ENCODE peak calls at places on chromosomes 11 and 22, in five cellular contexts. One of them, this sample, is unnamed.

GRCh38 chr11:12761029-12761428 is 86.8 kb downstream of the TEAD1 start:
- DNase-seq in A549: no peak
- DNase-seq in WTC11: no peak
- DNase-seq in HepG2: no peak
- DNase-seq in K562: no peak
- DNase-seq in this sample: no peak

GRCh38 chr11:1936072-1936780 is 10.9 kb upstream of the MRPL23 start:
- DNase-seq in WTC11: peak
- DNase-seq in HepG2: no peak
- DNase-seq in A549: no peak
- DNase-seq in K562: no peak
- DNase-seq in this sample: no peak

GRCh38 chr11:95912902-95913560 is 10.9 kb downstream of the MTMR2 start:
- DNase-seq in A549: no peak
- DNase-seq in HepG2: no peak
- DNase-seq in WTC11: no peak
- DNase-seq in K562: no peak
- DNase-seq in this sample: no peak

GRCh38 chr11:15651782-15652181 is 537.1 kb downstream of the INSC start:
- DNase-seq in A549: no peak
- DNase-seq in K562: no peak
- DNase-seq in HepG2: no peak
- DNase-seq in WTC11: no peak
- DNase-seq in this sample: no peak

GRCh38 chr11:81644239-81644840 is 1089.3 kb downstream of the FAM181B start:
- DNase-seq in A549: peak
- DNase-seq in HepG2: peak
- DNase-seq in K562: peak
- DNase-seq in WTC11: peak
- DNase-seq in this sample: no peak

GRCh38 chr11:62352355-62353336 is 15.4 kb downstream of the ASRGL1 start:
- DNase-seq in WTC11: no peak
- DNase-seq in K562: no peak
- DNase-seq in HepG2: no peak
- DNase-seq in A549: no peak
- DNase-seq in this sample: peak

GRCh38 chr22:16963189-16963945 is 44.7 kb downstream of the GAB4 start:
- DNase-seq in K562: peak
- DNase-seq in WTC11: no peak
- DNase-seq in HepG2: no peak
- DNase-seq in A549: no peak
- DNase-seq in this sample: no peak

GRCh38 chr11:126995989-126996388 is 4.6 kb downstream of the KIRREL3 start:
- DNase-seq in A549: no peak
- DNase-seq in K562: no peak
- DNase-seq in HepG2: no peak
- DNase-seq in WTC11: no peak
- DNase-seq in this sample: no peak

GRCh38 chr22:23532756-23533155 is 47.3 kb downstream of the IGLL1 start:
- DNase-seq in A549: no peak
- DNase-seq in K562: no peak
- DNase-seq in WTC11: no peak
- DNase-seq in HepG2: no peak
- DNase-seq in this sample: no peak

GRCh38 chr11:117183724-117184349 is 5.3 kb downstream of the SIDT2 start:
- DNase-seq in HepG2: no peak
- DNase-seq in K562: no peak
- DNase-seq in WTC11: no peak
- DNase-seq in A549: no peak
- DNase-seq in this sample: no peak

GRCh38 chr22:31271026-31271425 is 21.3 kb downstream of the PIK3IP1 start:
- DNase-seq in HepG2: no peak
- DNase-seq in A549: no peak
- DNase-seq in WTC11: no peak
- DNase-seq in K562: no peak
- DNase-seq in this sample: no peak

GRCh38 chr11:65032216-65032615 is 5.0 kb downstream of the SNX15 start:
- DNase-seq in WTC11: no peak
- DNase-seq in A549: no peak
- DNase-seq in HepG2: no peak
- DNase-seq in K562: no peak
- DNase-seq in this sample: no peak

GRCh38 chr11:71443736-71444410 is 4.3 kb downstream of the DHCR7 start:
- DNase-seq in HepG2: no peak
- DNase-seq in WTC11: no peak
- DNase-seq in K562: no peak
- DNase-seq in A549: no peak
- DNase-seq in this sample: no peak

GRCh38 chr22:32331236-32331917 is 26.3 kb upstream of the RFPL3 start:
- DNase-seq in WTC11: no peak
- DNase-seq in A549: no peak
- DNase-seq in HepG2: no peak
- DNase-seq in K562: no peak
- DNase-seq in this sample: no peak

GRCh38 chr11:33996498-33997454 is 54.8 kb upstream of the CAPRIN1 start:
- DNase-seq in K562: peak
- DNase-seq in HepG2: peak
- DNase-seq in A549: peak
- DNase-seq in WTC11: peak
- DNase-seq in this sample: peak

GRCh38 chr11:67060111-67060522 is 3.5 kb downstream of the RHOD start:
- DNase-seq in WTC11: no peak
- DNase-seq in HepG2: no peak
- DNase-seq in A549: peak
- DNase-seq in K562: no peak
- DNase-seq in this sample: no peak

GRCh38 chr11:96037267-96037990 is 113.5 kb upstream of the MTMR2 start:
- DNase-seq in A549: no peak
- DNase-seq in WTC11: no peak
- DNase-seq in K562: no peak
- DNase-seq in HepG2: no peak
- DNase-seq in this sample: no peak

GRCh38 chr11:554428-554823 is 6.1 kb downstream of the LMNTD2 start:
- DNase-seq in A549: no peak
- DNase-seq in HepG2: no peak
- DNase-seq in K562: no peak
- DNase-seq in WTC11: no peak
- DNase-seq in this sample: no peak

GRCh38 chr22:48782817-48783511 is 1044.7 kb downstream of the BRD1 start:
- DNase-seq in A549: peak
- DNase-seq in WTC11: peak
- DNase-seq in HepG2: no peak
- DNase-seq in K562: peak
- DNase-seq in this sample: no peak

GRCh38 chr22:19001204-19001603 is 65.1 kb upstream of the PRODH start:
- DNase-seq in A549: no peak
- DNase-seq in K562: no peak
- DNase-seq in WTC11: no peak
- DNase-seq in HepG2: no peak
- DNase-seq in this sample: no peak

GRCh38 chr11:114162719-114163123 is 103.2 kb downstream of the ZBTB16 start:
- DNase-seq in HepG2: no peak
- DNase-seq in A549: peak
- DNase-seq in K562: no peak
- DNase-seq in WTC11: no peak
- DNase-seq in this sample: no peak

GRCh38 chr11:394034-394857 is at the start of gene PKP3:
- DNase-seq in K562: peak
- DNase-seq in A549: peak
- DNase-seq in WTC11: peak
- DNase-seq in HepG2: peak
- DNase-seq in this sample: no peak

GRCh38 chr11:36447947-36448346 is 62.1 kb downstream of the TRAF6 start:
- DNase-seq in K562: no peak
- DNase-seq in A549: no peak
- DNase-seq in HepG2: no peak
- DNase-seq in WTC11: no peak
- DNase-seq in this sample: no peak

GRCh38 chr11:92605667-92606066 is 363.8 kb upstream of the MTNR1B start:
- DNase-seq in WTC11: no peak
- DNase-seq in A549: no peak
- DNase-seq in K562: no peak
- DNase-seq in HepG2: no peak
- DNase-seq in this sample: no peak

GRCh38 chr22:42180349-42180842 is 49.8 kb upstream of the CYP2D6 start:
- DNase-seq in HepG2: no peak
- DNase-seq in A549: no peak
- DNase-seq in K562: peak
- DNase-seq in WTC11: no peak
- DNase-seq in this sample: no peak

GRCh38 chr11:1109101-1109917 is 34.6 kb downstream of the MUC2 start:
- DNase-seq in HepG2: no peak
- DNase-seq in WTC11: no peak
- DNase-seq in A549: no peak
- DNase-seq in K562: no peak
- DNase-seq in this sample: no peak

GRCh38 chr11:73387594-73388021 is 11.4 kb downstream of the RELT start:
- DNase-seq in K562: no peak
- DNase-seq in WTC11: no peak
- DNase-seq in A549: no peak
- DNase-seq in HepG2: no peak
- DNase-seq in this sample: no peak

GRCh38 chr22:38454361-38455062 is 487 bp downstream of the KCNJ4 start:
- DNase-seq in K562: no peak
- DNase-seq in HepG2: no peak
- DNase-seq in WTC11: no peak
- DNase-seq in A549: no peak
- DNase-seq in this sample: no peak

DNA sequence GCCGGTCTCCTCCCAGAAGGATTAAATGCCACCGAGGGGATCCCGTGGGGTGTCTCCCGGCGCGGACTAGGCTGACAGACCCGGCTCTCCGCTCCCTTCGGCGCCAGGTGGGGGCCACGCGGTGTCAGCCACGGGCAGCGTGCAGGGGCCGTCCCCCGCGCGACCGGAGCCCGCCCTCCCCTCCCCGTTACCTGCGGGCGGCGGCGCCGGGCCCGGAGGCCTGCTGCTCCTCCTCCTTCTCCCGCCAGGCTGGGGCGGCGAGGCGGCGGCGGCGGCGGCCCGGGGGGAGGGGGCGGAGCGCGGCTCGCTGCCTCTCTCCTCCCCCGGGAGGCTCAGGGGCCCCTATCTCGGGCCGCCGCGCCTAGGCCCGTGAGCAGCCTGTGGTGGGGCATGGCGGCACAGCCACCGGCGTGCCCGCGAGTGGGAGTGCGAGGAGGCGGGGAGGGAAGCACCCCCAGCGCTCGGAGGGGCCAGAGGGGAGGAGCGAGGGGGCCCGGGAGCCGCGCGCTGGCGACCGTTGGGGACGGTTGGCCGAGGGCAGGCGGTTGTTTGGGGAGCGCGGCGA is 451 bp downstream of the ZBTB44 start:
- DNase-seq in HepG2: peak
- DNase-seq in WTC11: peak
- DNase-seq in A549: peak
- DNase-seq in K562: peak
- DNase-seq in this sample: no peak
- TF ChIP-seq ESRRA in HepG2: no peak
- TF ChIP-seq ESRRA in WTC11: no peak
- TF ChIP-seq ESRRA in A549: no peak
- TF ChIP-seq ESRRA in K562: peak
- TF ChIP-seq ESRRA in this sample: no peak

DNA sequence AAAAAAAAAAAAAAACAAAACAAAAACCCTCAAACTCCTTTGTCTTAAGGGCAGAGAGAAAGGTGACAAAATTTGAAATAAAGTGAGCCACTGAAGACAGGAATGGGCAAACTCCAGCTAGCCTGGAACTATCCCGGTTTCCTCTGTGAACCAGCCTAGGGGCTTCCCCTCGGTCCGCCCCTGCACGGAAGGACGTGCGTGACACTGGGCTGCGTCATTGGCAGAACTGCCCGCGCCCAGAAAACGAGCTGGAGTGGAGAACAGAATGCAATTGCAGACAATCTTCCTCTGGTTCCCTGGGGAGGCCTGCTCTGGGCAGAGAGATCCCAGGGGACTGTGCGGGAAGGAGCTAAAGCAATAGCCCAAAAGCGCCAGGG is 628 bp downstream of the RAB38 start:
- DNase-seq in WTC11: peak
- DNase-seq in HepG2: no peak
- DNase-seq in K562: no peak
- DNase-seq in A549: peak
- DNase-seq in this sample: no peak
- TF ChIP-seq ESRRA in WTC11: no peak
- TF ChIP-seq ESRRA in HepG2: no peak
- TF ChIP-seq ESRRA in K562: no peak
- TF ChIP-seq ESRRA in A549: no peak
- TF ChIP-seq ESRRA in this sample: no peak

DNA sequence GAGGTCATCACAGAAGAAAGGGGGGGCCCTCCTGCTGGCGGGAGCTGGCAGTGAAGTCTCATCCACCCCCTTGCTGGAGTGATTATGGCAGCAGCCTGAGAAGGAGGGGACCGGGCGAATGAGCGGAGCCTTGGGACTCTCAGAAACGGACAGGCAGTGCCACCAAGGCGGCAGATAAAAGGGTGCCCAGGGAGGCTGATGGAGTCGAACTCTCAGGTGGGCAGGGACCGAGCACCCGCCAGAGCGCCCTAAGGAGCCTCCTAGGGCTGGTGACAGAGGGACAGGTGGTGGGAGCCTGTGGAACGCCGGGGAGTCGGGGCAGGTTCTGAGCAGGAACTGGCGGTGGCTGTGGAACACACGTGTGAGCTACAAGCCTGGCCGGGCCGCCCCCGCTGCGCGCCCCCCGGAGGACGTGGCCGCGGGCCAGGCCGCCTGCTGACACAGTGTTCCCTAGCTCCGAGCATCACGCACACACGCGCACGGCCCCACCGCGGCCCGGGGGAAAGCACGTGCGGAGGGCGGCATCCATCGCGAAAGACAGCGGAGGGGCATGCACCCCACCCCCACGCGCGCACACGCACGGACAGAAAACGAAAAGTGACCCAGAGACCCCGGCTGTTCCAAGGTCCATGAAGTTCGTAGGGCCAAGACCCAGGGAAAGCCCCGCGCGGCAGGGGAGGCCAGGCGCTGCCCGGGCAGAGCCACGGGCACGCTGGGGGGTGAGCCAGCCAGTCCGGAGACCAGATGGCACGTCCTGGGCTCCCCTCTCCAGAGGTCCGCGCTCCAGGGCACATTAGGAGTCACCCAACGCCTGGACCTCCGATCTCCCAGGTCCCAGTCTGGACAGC is 1.0 kb downstream of the VWCE start:
- DNase-seq in WTC11: peak
- DNase-seq in A549: peak
- DNase-seq in HepG2: peak
- DNase-seq in K562: no peak
- DNase-seq in this sample: no peak
- TF ChIP-seq ESRRA in WTC11: no peak
- TF ChIP-seq ESRRA in A549: no peak
- TF ChIP-seq ESRRA in HepG2: no peak
- TF ChIP-seq ESRRA in K562: no peak
- TF ChIP-seq ESRRA in this sample: no peak

DNA sequence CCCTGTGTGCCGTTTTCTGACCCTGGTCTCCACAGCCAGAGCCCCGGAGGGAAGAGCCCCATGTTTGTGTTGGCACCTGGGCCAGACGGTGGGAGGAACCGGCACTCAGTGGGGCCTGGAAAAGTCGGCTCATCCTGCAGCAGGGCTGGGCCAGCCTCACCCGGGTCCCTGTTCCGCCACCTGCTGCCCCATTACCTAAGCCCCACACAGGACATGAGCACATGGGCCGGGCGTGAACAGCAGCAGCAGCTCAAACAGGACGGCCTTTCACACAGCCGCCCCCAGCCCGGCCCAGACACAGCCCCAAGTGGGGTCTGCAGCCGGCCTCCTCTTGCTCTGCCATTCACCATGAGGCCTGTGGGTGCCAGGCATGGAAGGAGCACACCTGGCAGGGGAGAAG is 302.4 kb downstream of the MN1 start:
- DNase-seq in WTC11: no peak
- DNase-seq in A549: no peak
- DNase-seq in HepG2: no peak
- DNase-seq in K562: no peak
- DNase-seq in this sample: no peak
- TF ChIP-seq ESRRA in WTC11: no peak
- TF ChIP-seq ESRRA in A549: no peak
- TF ChIP-seq ESRRA in HepG2: no peak
- TF ChIP-seq ESRRA in K562: no peak
- TF ChIP-seq ESRRA in this sample: no peak

This sample was measured in GM12878.